ENCODE peak calls at places on chromosomes 2 and 18, in six cellular contexts. One of them, this sample, is unnamed. For H3K36me3, the result is how much of the 10 kb centered on the place peaks cover.

GRCh38 chr2:74740395-74741075 is 86.5 kb downstream of the SEMA4F start:
- DNase-seq in kidney: peak
- DNase-seq in mammary epithelial cell: peak
- DNase-seq in neuronal stem cell: no peak
- DNase-seq in H1: no peak
- DNase-seq in mesenchymal stem cell: peak
- DNase-seq in this sample: peak

GRCh38 chr18:46481048-46481846 is 175.8 kb downstream of the LOXHD1 start:
- DNase-seq in kidney: no peak
- DNase-seq in mammary epithelial cell: no peak
- DNase-seq in neuronal stem cell: peak
- DNase-seq in H1: peak
- DNase-seq in mesenchymal stem cell: peak
- DNase-seq in this sample: peak

GRCh38 chr18:5961097-5961827 is 65.9 kb upstream of the TMEM200C start:
- DNase-seq in kidney: no peak
- DNase-seq in mammary epithelial cell: no peak
- DNase-seq in neuronal stem cell: no peak
- DNase-seq in H1: no peak
- DNase-seq in mesenchymal stem cell: no peak
- DNase-seq in this sample: peak

GRCh38 chr2:56449449-56449860 is 265.7 kb downstream of the CCDC85A start:
- DNase-seq in kidney: no peak
- DNase-seq in mammary epithelial cell: no peak
- DNase-seq in neuronal stem cell: peak
- DNase-seq in H1: no peak
- DNase-seq in mesenchymal stem cell: no peak
- DNase-seq in this sample: no peak

GRCh38 chr2:19685713-19686112 is 216.1 kb downstream of the TTC32 start:
- DNase-seq in kidney: no peak
- DNase-seq in mammary epithelial cell: no peak
- DNase-seq in neuronal stem cell: no peak
- DNase-seq in H1: no peak
- DNase-seq in mesenchymal stem cell: no peak
- DNase-seq in this sample: peak

GRCh38 chr2:36534275-36534799 is 63.6 kb downstream of the FEZ2 start:
- DNase-seq in kidney: no peak
- DNase-seq in mammary epithelial cell: no peak
- DNase-seq in neuronal stem cell: no peak
- DNase-seq in H1: no peak
- DNase-seq in mesenchymal stem cell: no peak
- DNase-seq in this sample: no peak

GRCh38 chr18:34729264-34729663 is 19.2 kb downstream of the DTNA start:
- DNase-seq in kidney: no peak
- DNase-seq in mammary epithelial cell: peak
- DNase-seq in neuronal stem cell: no peak
- DNase-seq in H1: no peak
- DNase-seq in mesenchymal stem cell: peak
- DNase-seq in this sample: peak

GRCh38 chr2:144230452-144231085 is 289.4 kb downstream of the ZEB2 start:
- DNase-seq in kidney: no peak
- DNase-seq in mammary epithelial cell: peak
- DNase-seq in neuronal stem cell: no peak
- DNase-seq in H1: no peak
- DNase-seq in mesenchymal stem cell: peak
- DNase-seq in this sample: no peak

GRCh38 chr2:96514521-96514920 is 9.4 kb upstream of the NEURL3 start:
- DNase-seq in kidney: no peak
- DNase-seq in mammary epithelial cell: peak
- DNase-seq in neuronal stem cell: no peak
- DNase-seq in H1: no peak
- DNase-seq in mesenchymal stem cell: no peak
- DNase-seq in this sample: peak

GRCh38 chr2:9206991-9207640 is 504 bp downstream of the ASAP2 start:
- DNase-seq in kidney: no peak
- DNase-seq in mammary epithelial cell: no peak
- DNase-seq in neuronal stem cell: peak
- DNase-seq in H1: peak
- DNase-seq in mesenchymal stem cell: peak
- DNase-seq in this sample: peak

GRCh38 chr2:96669539-96670215 is 27.1 kb downstream of the FER1L5 start:
- DNase-seq in kidney: no peak
- DNase-seq in mammary epithelial cell: no peak
- DNase-seq in neuronal stem cell: no peak
- DNase-seq in H1: no peak
- DNase-seq in mesenchymal stem cell: no peak
- DNase-seq in this sample: no peak

GRCh38 chr18:21167641-21168372 is 56.2 kb upstream of the ROCK1 start:
- DNase-seq in kidney: no peak
- DNase-seq in mammary epithelial cell: peak
- DNase-seq in neuronal stem cell: peak
- DNase-seq in H1: peak
- DNase-seq in mesenchymal stem cell: no peak
- DNase-seq in this sample: peak

GRCh38 chr2:196083601-196084000 is 15.0 kb upstream of the DNAH7 start:
- DNase-seq in kidney: no peak
- DNase-seq in mammary epithelial cell: no peak
- DNase-seq in neuronal stem cell: no peak
- DNase-seq in H1: no peak
- DNase-seq in mesenchymal stem cell: no peak
- DNase-seq in this sample: no peak

GRCh38 chr2:15177103-15177502 is 384.0 kb downstream of the NBAS start:
- DNase-seq in kidney: no peak
- DNase-seq in mammary epithelial cell: peak
- DNase-seq in neuronal stem cell: no peak
- DNase-seq in H1: no peak
- DNase-seq in mesenchymal stem cell: no peak
- DNase-seq in this sample: no peak

GRCh38 chr2:177771191-177771590 is 301.4 kb downstream of the PDE11A start:
- DNase-seq in kidney: no peak
- DNase-seq in mammary epithelial cell: peak
- DNase-seq in neuronal stem cell: no peak
- DNase-seq in H1: no peak
- DNase-seq in mesenchymal stem cell: no peak
- DNase-seq in this sample: no peak

GRCh38 chr18:35892118-35892517 is 80.4 kb upstream of the RMP24 start:
- DNase-seq in kidney: no peak
- DNase-seq in mammary epithelial cell: no peak
- DNase-seq in neuronal stem cell: no peak
- DNase-seq in H1: no peak
- DNase-seq in mesenchymal stem cell: no peak
- DNase-seq in this sample: no peak
- H3K9ac ChIP-seq in kidney: no peak
- H3K9ac ChIP-seq in mammary epithelial cell: no peak
- H3K9ac ChIP-seq in neuronal stem cell: no peak
- H3K9ac ChIP-seq in H1: no peak
- H3K9ac ChIP-seq in mesenchymal stem cell: no peak
- H3K9ac ChIP-seq in this sample: no peak

DNA sequence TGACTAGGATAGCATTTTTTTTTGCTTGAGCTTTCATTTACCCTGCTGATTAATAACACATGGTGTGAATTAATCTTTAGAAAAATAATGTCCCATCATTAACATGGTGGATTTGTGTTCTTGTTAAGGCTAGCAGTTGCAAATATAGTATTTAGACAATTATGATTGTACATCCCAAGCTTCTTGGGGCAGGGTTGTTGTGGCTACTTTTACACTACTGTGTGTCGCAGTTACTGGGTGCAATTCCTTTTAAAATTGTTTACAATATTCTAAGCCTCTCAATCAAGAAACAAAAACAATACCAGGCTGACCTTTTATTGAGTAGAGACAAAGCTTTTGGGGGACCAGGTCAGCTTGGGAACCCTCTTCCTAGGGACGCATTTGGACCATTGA is 2.5 kb downstream of the FMNL2 start:
- DNase-seq in kidney: no peak
- DNase-seq in mammary epithelial cell: no peak
- DNase-seq in neuronal stem cell: no peak
- DNase-seq in H1: no peak
- DNase-seq in mesenchymal stem cell: no peak
- DNase-seq in this sample: no peak
- H3K36me3 ChIP-seq in kidney: under half
- H3K36me3 ChIP-seq in mammary epithelial cell: under half
- H3K36me3 ChIP-seq in neuronal stem cell: under half
- H3K36me3 ChIP-seq in H1: under half
- H3K36me3 ChIP-seq in mesenchymal stem cell: under half
- H3K36me3 ChIP-seq in this sample: under half

GRCh38 chr2:171347591-171348032 is 86.2 kb downstream of the METTL8 start:
- DNase-seq in kidney: no peak
- DNase-seq in mammary epithelial cell: peak
- DNase-seq in neuronal stem cell: no peak
- DNase-seq in H1: no peak
- DNase-seq in mesenchymal stem cell: peak
- DNase-seq in this sample: no peak

GRCh38 chr2:171345971-171346722 is 87.6 kb downstream of the METTL8 start:
- DNase-seq in kidney: no peak
- DNase-seq in mammary epithelial cell: no peak
- DNase-seq in neuronal stem cell: no peak
- DNase-seq in H1: no peak
- DNase-seq in mesenchymal stem cell: no peak
- DNase-seq in this sample: no peak

GRCh38 chr2:171346723-171347104 is 87.1 kb downstream of the METTL8 start:
- DNase-seq in kidney: no peak
- DNase-seq in mammary epithelial cell: no peak
- DNase-seq in neuronal stem cell: no peak
- DNase-seq in H1: no peak
- DNase-seq in mesenchymal stem cell: no peak
- DNase-seq in this sample: no peak

GRCh38 chr2:171347158-171347557 is 86.6 kb downstream of the METTL8 start:
- DNase-seq in kidney: no peak
- DNase-seq in mammary epithelial cell: no peak
- DNase-seq in neuronal stem cell: no peak
- DNase-seq in H1: no peak
- DNase-seq in mesenchymal stem cell: peak
- DNase-seq in this sample: no peak

GRCh38 chr2:171348056-171348455 is 85.7 kb downstream of the METTL8 start:
- DNase-seq in kidney: no peak
- DNase-seq in mammary epithelial cell: no peak
- DNase-seq in neuronal stem cell: no peak
- DNase-seq in H1: no peak
- DNase-seq in mesenchymal stem cell: peak
- DNase-seq in this sample: no peak
- H3K9ac ChIP-seq in kidney: no peak
- H3K9ac ChIP-seq in mammary epithelial cell: no peak
- H3K9ac ChIP-seq in neuronal stem cell: no peak
- H3K9ac ChIP-seq in H1: no peak
- H3K9ac ChIP-seq in mesenchymal stem cell: no peak
- H3K9ac ChIP-seq in this sample: no peak

DNA sequence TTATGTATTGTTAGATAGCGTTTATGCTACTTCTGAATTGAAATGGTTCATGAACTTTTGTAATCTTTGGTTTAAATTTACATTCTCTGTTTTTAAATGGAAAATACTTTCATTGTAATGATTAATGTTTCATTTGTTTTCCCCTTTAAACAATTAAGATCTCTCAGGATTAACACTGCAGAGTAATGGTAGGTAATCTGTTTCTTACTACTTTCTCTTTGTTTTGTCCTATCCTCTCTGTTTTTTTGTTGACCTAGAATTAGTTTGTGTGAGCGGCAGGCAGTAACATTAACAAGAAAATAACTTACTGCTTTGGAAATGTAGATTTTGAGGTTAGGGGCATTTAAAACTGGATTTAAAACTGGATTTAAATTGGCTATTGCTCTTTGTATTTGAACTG is 19.1 kb downstream of the SMAD4 start:
- DNase-seq in kidney: no peak
- DNase-seq in mammary epithelial cell: no peak
- DNase-seq in neuronal stem cell: no peak
- DNase-seq in H1: no peak
- DNase-seq in mesenchymal stem cell: no peak
- DNase-seq in this sample: no peak
- H3K36me3 ChIP-seq in kidney: under half
- H3K36me3 ChIP-seq in mammary epithelial cell: under half
- H3K36me3 ChIP-seq in neuronal stem cell: half or more
- H3K36me3 ChIP-seq in H1: under half
- H3K36me3 ChIP-seq in mesenchymal stem cell: under half
- H3K36me3 ChIP-seq in this sample: half or more

GRCh38 chr2:97714950-97715652 is 1.7 kb downstream of the ZAP70 start:
- DNase-seq in kidney: peak
- DNase-seq in mammary epithelial cell: no peak
- DNase-seq in neuronal stem cell: no peak
- DNase-seq in H1: no peak
- DNase-seq in mesenchymal stem cell: no peak
- DNase-seq in this sample: peak
- H3K9ac ChIP-seq in kidney: no peak
- H3K9ac ChIP-seq in mammary epithelial cell: no peak
- H3K9ac ChIP-seq in neuronal stem cell: no peak
- H3K9ac ChIP-seq in H1: no peak
- H3K9ac ChIP-seq in mesenchymal stem cell: no peak
- H3K9ac ChIP-seq in this sample: no peak

DNA sequence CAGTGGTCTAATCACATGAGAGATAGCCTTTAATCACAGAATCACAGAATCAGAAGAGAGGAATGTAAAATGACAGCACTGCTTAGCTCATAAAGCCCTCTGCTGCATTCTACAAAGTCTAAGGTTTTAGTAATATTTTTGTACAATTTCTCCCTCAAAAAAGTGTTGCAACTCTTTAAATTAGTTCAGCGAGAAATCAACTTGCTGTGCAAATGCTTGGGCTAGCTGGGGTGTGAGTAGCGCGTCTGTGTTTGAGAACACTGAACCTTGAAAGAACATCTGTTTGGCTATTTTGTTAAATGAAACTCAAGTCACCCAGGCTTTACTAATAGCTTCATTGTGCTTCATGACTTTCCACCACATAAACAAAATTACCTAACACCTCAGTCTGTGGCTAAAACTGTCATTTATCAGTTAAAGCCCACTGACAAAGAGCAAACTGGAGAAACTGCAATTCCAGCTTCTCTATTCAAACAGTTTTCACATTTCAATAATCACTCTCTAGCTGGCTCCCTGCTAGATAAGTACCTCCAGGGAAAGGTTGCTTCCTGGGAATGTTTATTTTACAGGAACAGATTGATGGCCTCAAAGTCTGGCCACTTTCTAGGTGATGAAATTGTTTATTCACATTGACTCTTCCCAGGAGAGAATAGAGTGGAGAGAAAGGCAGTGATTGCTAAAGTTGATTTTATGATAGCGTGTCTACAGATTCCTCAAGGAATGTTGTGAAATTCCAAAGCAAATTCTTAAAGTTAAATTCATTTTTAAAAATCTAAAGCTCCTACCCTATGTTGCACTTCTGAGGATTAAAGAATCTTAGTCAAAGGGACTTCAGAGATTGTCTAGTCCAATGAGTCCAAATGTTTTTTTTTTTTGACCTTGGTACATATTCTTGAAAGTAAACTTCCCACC is 36.0 kb upstream of the STAT1 start:
- DNase-seq in kidney: no peak
- DNase-seq in mammary epithelial cell: no peak
- DNase-seq in neuronal stem cell: peak
- DNase-seq in H1: no peak
- DNase-seq in mesenchymal stem cell: peak
- DNase-seq in this sample: no peak
- H3K36me3 ChIP-seq in kidney: under half
- H3K36me3 ChIP-seq in mammary epithelial cell: under half
- H3K36me3 ChIP-seq in neuronal stem cell: under half
- H3K36me3 ChIP-seq in H1: under half
- H3K36me3 ChIP-seq in mesenchymal stem cell: under half
- H3K36me3 ChIP-seq in this sample: under half